ENCODE peak calls at places on chromosomes 1 and 21, in seven cellular contexts. Q, Z, I, T, R, L and S are unnamed samples.

GRCh38 chr1:185157599-185158469 is 867 bp downstream of the SWT1 start:
- DNase-seq in Q (peak), Z (peak), I (peak), T (peak), R (peak), L (peak), S (no peak)

GRCh38 chr1:104467590-104467989 is 717.9 kb downstream of the AMY1C start:
- DNase-seq in Q (no peak), Z (no peak), I (no peak), T (no peak), R (no peak), L (no peak), S (no peak)

GRCh38 chr1:115411388-115412063 is 73.5 kb upstream of the NGF start:
- DNase-seq in Q (no peak), Z (no peak), I (peak), T (peak), R (no peak), L (no peak), S (no peak)

GRCh38 chr21:16992448-16992847 is 520.4 kb upstream of the CXADR start:
- DNase-seq in Q (no peak), Z (peak), I (no peak), T (no peak), R (no peak), L (no peak), S (no peak)

GRCh38 chr1:67566803-67567202 is 118.2 kb upstream of the GADD45A start:
- DNase-seq in Q (no peak), Z (no peak), I (peak), T (no peak), R (no peak), L (no peak), S (no peak)

GRCh38 chr1:93603106-93603505 is 78.5 kb downstream of the BCAR3 start:
- DNase-seq in Q (no peak), Z (no peak), I (no peak), T (no peak), R (no peak), L (no peak), S (no peak)

GRCh38 chr1:186899977-186900376 is 71.2 kb downstream of the PLA2G4A start:
- DNase-seq in Q (no peak), Z (no peak), I (no peak), T (no peak), R (no peak), L (no peak), S (no peak)

GRCh38 chr1:11629626-11630025 is 24.6 kb downstream of the FBXO2 start:
- DNase-seq in Q (no peak), Z (no peak), I (no peak), T (no peak), R (no peak), L (no peak), S (no peak)

GRCh38 chr1:174965006-174965971 is 34.5 kb upstream of the CACYBP start:
- DNase-seq in Q (no peak), Z (peak), I (no peak), T (peak), R (peak), L (peak), S (no peak)

GRCh38 chr1:197320991-197321531 is 53.0 kb downstream of the CRB1 start:
- DNase-seq in Q (no peak), Z (no peak), I (peak), T (no peak), R (no peak), L (peak), S (no peak)

GRCh38 chr1:115088871-115089442 is 346 bp downstream of the TSPAN2 start:
- DNase-seq in Q (no peak), Z (peak), I (peak), T (no peak), R (peak), L (no peak), S (no peak)

GRCh38 chr1:180811886-180812285 is 100.8 kb upstream of the KIAA1614 start:
- DNase-seq in Q (no peak), Z (no peak), I (no peak), T (no peak), R (no peak), L (no peak), S (no peak)

GRCh38 chr1:54280652-54281051 is 80.7 kb downstream of the MRPL37 start:
- DNase-seq in Q (no peak), Z (no peak), I (no peak), T (peak), R (no peak), L (no peak), S (no peak)

GRCh38 chr1:21961799-21962198 is 15.0 kb upstream of the CELA3B start:
- DNase-seq in Q (no peak), Z (no peak), I (no peak), T (no peak), R (no peak), L (no peak), S (no peak)

GRCh38 chr1:22673486-22674409 is 20.7 kb downstream of the C1QB start:
- DNase-seq in Q (peak), Z (peak), I (peak), T (peak), R (peak), L (peak), S (peak)

GRCh38 chr1:21577324-21577723 is 68.1 kb downstream of the ALPL start:
- DNase-seq in Q (no peak), Z (no peak), I (no peak), T (no peak), R (no peak), L (no peak), S (no peak)

GRCh38 chr21:43578677-43579313 is 80.5 kb downstream of the HSF2BP start:
- DNase-seq in Q (no peak), Z (no peak), I (no peak), T (no peak), R (no peak), L (no peak), S (no peak)

GRCh38 chr1:12591267-12591938 is 26.6 kb downstream of the DHRS3 start:
- DNase-seq in Q (no peak), Z (no peak), I (no peak), T (no peak), R (no peak), L (no peak), S (no peak)

GRCh38 chr1:41918450-41919043 is at the start of gene HIVEP3:
- DNase-seq in Q (no peak), Z (peak), I (peak), T (peak), R (peak), L (peak), S (peak)

GRCh38 chr1:77687519-77687906 is 5.1 kb upstream of the ZZZ3 start:
- DNase-seq in Q (peak), Z (peak), I (no peak), T (no peak), R (no peak), L (no peak), S (no peak)

GRCh38 chr1:113452921-113453770 is 62.8 kb downstream of the MAGI3 start:
- DNase-seq in Q (no peak), Z (peak), I (peak), T (peak), R (peak), L (peak), S (no peak)

GRCh38 chr21:26966978-26967913 is at the start of gene ADAMTS5:
- DNase-seq in Q (no peak), Z (peak), I (peak), T (peak), R (no peak), L (peak), S (peak)

GRCh38 chr1:91883470-91883869 is 2.5 kb downstream of the TGFBR3 start:
- DNase-seq in Q (no peak), Z (no peak), I (peak), T (no peak), R (peak), L (peak), S (no peak)